ENCODE peak calls at places on chromosomes 13 and 19, in six cellular contexts. C is lower lobe of right lung; M is CD8-positive, alpha-beta memory T cell; I is psoas muscle; F is colonic mucosa; N is CD4-positive, alpha-beta memory T cell. Y is an unnamed sample. For H3K9me3, the result is how much of the 10 kb centered on the place peaks cover.

GRCh38 chr13:57212989-57213388 is 46.0 kb downstream of the PRR20E start:
- DNase-seq in C (no peak), M (no peak), I (no peak), F (no peak), N (no peak), Y (no peak)

GRCh38 chr19:9011875-9012274 is 1.7 kb upstream of the MUC16 start:
- DNase-seq in C (no peak), M (no peak), I (no peak), F (no peak), N (no peak), Y (no peak)

GRCh38 chr19:43950834-43951626 is at the start of gene ZNF221:
- DNase-seq in C (peak), M (peak), I (peak), F (peak), N (peak), Y (peak)

GRCh38 chr19:38149597-38149996 is 74.4 kb downstream of the DPF1 start:
- DNase-seq in C (no peak), M (no peak), I (no peak), F (no peak), N (no peak), Y (no peak)

GRCh38 chr13:98873377-98874028 is 104.4 kb downstream of the DOCK9 start:
- DNase-seq in C (no peak), M (no peak), I (no peak), F (no peak), N (no peak), Y (no peak)

GRCh38 chr13:20073775-20074174 is 87.1 kb downstream of the GJA3 start:
- DNase-seq in C (no peak), M (no peak), I (no peak), F (no peak), N (no peak), Y (no peak)

GRCh38 chr19:30631035-30631375 is 258.8 kb downstream of the ZNF536 start:
- DNase-seq in C (no peak), M (no peak), I (no peak), F (no peak), N (no peak), Y (no peak)

GRCh38 chr13:68176486-68176885 is 946.4 kb upstream of the PCDH9 start:
- DNase-seq in C (no peak), M (no peak), I (no peak), F (no peak), N (no peak), Y (no peak)

GRCh38 chr19:49152218-49152550 is 3.0 kb downstream of the HRC start:
- DNase-seq in C (no peak), M (no peak), I (no peak), F (no peak), N (no peak), Y (no peak)

GRCh38 chr13:50882816-50883215 is 26.8 kb upstream of the RNASEH2B start:
- DNase-seq in C (no peak), M (no peak), I (no peak), F (no peak), N (no peak), Y (no peak)

GRCh38 chr19:43625918-43626579 is 6.6 kb upstream of the ZNF428 start:
- DNase-seq in C (no peak), M (no peak), I (no peak), F (peak), N (no peak), Y (no peak)

GRCh38 chr19:36501973-36502372 is 12.6 kb upstream of the ZNF566 start:
- DNase-seq in C (no peak), M (no peak), I (no peak), F (no peak), N (no peak), Y (no peak)
- H3K9me3 ChIP-seq in C (half or more), M (under half), I (half or more), F (under half), N (under half), Y (half or more)

GRCh38 chr19:57946316-57946715 is 1.2 kb downstream of the ZNF256 start:
- DNase-seq in C (no peak), M (no peak), I (no peak), F (no peak), N (no peak), Y (no peak)
- H3K9me3 ChIP-seq in C (under half), M (under half), I (half or more), F (under half), N (under half), Y (half or more)

GRCh38 chr19:11944656-11945055 is 19.7 kb downstream of the ZNF700 start:
- DNase-seq in C (no peak), M (no peak), I (no peak), F (no peak), N (no peak), Y (no peak)

GRCh38 chr19:11949201-11949600 is 15.6 kb upstream of the ZNF763 start:
- DNase-seq in C (no peak), M (no peak), I (no peak), F (no peak), N (no peak), Y (no peak)

GRCh38 chr19:11942843-11943108 is 17.9 kb downstream of the ZNF700 start:
- DNase-seq in C (no peak), M (no peak), I (no peak), F (no peak), N (no peak), Y (no peak)

GRCh38 chr19:11950312-11950711 is 14.5 kb upstream of the ZNF763 start:
- DNase-seq in C (no peak), M (no peak), I (no peak), F (no peak), N (no peak), Y (no peak)

GRCh38 chr19:11948646-11949045 is 16.2 kb upstream of the ZNF763 start:
- DNase-seq in C (no peak), M (no peak), I (no peak), F (no peak), N (no peak), Y (no peak)
- H3K9me3 ChIP-seq in C (half or more), M (half or more), I (half or more), F (half or more), N (under half), Y (half or more)

GRCh38 chr19:57870225-57870624 is 18.6 kb downstream of the ZNF814 start:
- DNase-seq in C (no peak), M (no peak), I (no peak), F (no peak), N (no peak), Y (no peak)
- H3K9me3 ChIP-seq in C (half or more), M (half or more), I (half or more), F (under half), N (under half), Y (half or more)